ENCODE peak calls at places on chromosomes 13 and 19, in eight cellular contexts. Z, B, C, L, T, H, S and I are unnamed samples.

GRCh38 chr19:31675187-31675913 is 326.1 kb upstream of the TSHZ3 start:
- DNase-seq in Z (no peak), B (no peak), C (peak), L (peak), T (no peak), H (no peak), S (no peak), I (no peak)

GRCh38 chr13:55967055-55967454 is 1173.7 kb upstream of the PRR20A start:
- DNase-seq in Z (no peak), B (no peak), C (no peak), L (no peak), T (no peak), H (no peak), S (no peak), I (no peak)

GRCh38 chr19:50562996-50563395 is 5.2 kb downstream of the LRRC4B start:
- DNase-seq in Z (no peak), B (no peak), C (no peak), L (no peak), T (no peak), H (no peak), S (no peak), I (no peak)

GRCh38 chr19:17806945-17807344 is 12.0 kb downstream of the B3GNT3 start:
- DNase-seq in Z (no peak), B (no peak), C (no peak), L (no peak), T (no peak), H (no peak), S (no peak), I (no peak)

GRCh38 chr19:49741210-49741844 is 21.8 kb downstream of the TSKS start:
- DNase-seq in Z (no peak), B (no peak), C (peak), L (no peak), T (no peak), H (no peak), S (no peak), I (no peak)

GRCh38 chr19:3801412-3802096 is 15.4 kb upstream of the MATK start:
- DNase-seq in Z (peak), B (no peak), C (no peak), L (no peak), T (peak), H (peak), S (no peak), I (peak)

GRCh38 chr13:80048802-80049201 is 292.1 kb downstream of the SPRY2 start:
- DNase-seq in Z (peak), B (peak), C (peak), L (peak), T (peak), H (peak), S (peak), I (peak)

GRCh38 chr19:7191946-7192691 is 102.1 kb downstream of the INSR start:
- DNase-seq in Z (no peak), B (no peak), C (no peak), L (no peak), T (no peak), H (no peak), S (no peak), I (peak)

GRCh38 chr19:531753-532571 is at the start of gene CDC34:
- DNase-seq in Z (no peak), B (no peak), C (no peak), L (no peak), T (no peak), H (no peak), S (no peak), I (peak)

GRCh38 chr13:40933508-40933907 is 85.6 kb downstream of the ELF1 start:
- DNase-seq in Z (peak), B (no peak), C (no peak), L (no peak), T (no peak), H (no peak), S (no peak), I (no peak)

GRCh38 chr13:99953138-99953755 is 18.3 kb downstream of the ZIC5 start:
- DNase-seq in Z (no peak), B (no peak), C (no peak), L (no peak), T (no peak), H (no peak), S (no peak), I (no peak)

GRCh38 chr13:83879431-83880171 is 2.7 kb downstream of the SLITRK1 start:
- DNase-seq in Z (no peak), B (no peak), C (no peak), L (no peak), T (no peak), H (no peak), S (no peak), I (no peak)

GRCh38 chr13:95603887-95604533 is 40.5 kb downstream of the DZIP1 start:
- DNase-seq in Z (peak), B (peak), C (no peak), L (no peak), T (peak), H (no peak), S (no peak), I (no peak)

GRCh38 chr13:20945952-20946383 is 43.4 kb upstream of the XPO4 start:
- DNase-seq in Z (no peak), B (no peak), C (no peak), L (no peak), T (no peak), H (no peak), S (no peak), I (no peak)

GRCh38 chr13:105991622-105992254 is 543.7 kb downstream of the EFNB2 start:
- DNase-seq in Z (no peak), B (no peak), C (peak), L (peak), T (peak), H (no peak), S (no peak), I (no peak)

GRCh38 chr13:100751826-100752225 is 77.2 kb upstream of the TMTC4 start:
- DNase-seq in Z (no peak), B (no peak), C (no peak), L (no peak), T (no peak), H (no peak), S (no peak), I (no peak)

GRCh38 chr19:50893047-50893737 is 18.0 kb downstream of the KLK4 start:
- DNase-seq in Z (no peak), B (no peak), C (no peak), L (no peak), T (no peak), H (no peak), S (no peak), I (no peak)

GRCh38 chr13:114260818-114261217 is 20.6 kb upstream of the UPF3A start:
- DNase-seq in Z (no peak), B (no peak), C (no peak), L (peak), T (no peak), H (no peak), S (no peak), I (no peak)

GRCh38 chr19:1065606-1066109 is 1.3 kb upstream of the ARHGAP45 start:
- DNase-seq in Z (peak), B (no peak), C (no peak), L (no peak), T (no peak), H (no peak), S (no peak), I (no peak)

GRCh38 chr13:94061316-94061715 is 418.2 kb downstream of the DCT start:
- DNase-seq in Z (no peak), B (no peak), C (peak), L (no peak), T (no peak), H (no peak), S (no peak), I (no peak)

GRCh38 chr13:25987987-25988386 is 63.8 kb downstream of the SHISA2 start:
- DNase-seq in Z (no peak), B (no peak), C (no peak), L (no peak), T (no peak), H (no peak), S (no peak), I (no peak)

GRCh38 chr13:95256086-95256485 is 45.2 kb downstream of the ABCC4 start:
- DNase-seq in Z (no peak), B (peak), C (peak), L (no peak), T (no peak), H (no peak), S (no peak), I (no peak)

GRCh38 chr19:27393591-27393990 is 1819.4 kb downstream of the UQCRFS1 start:
- DNase-seq in Z (no peak), B (no peak), C (no peak), L (no peak), T (no peak), H (no peak), S (no peak), I (no peak)

GRCh38 chr19:28213476-28214082 is 999.4 kb downstream of the UQCRFS1 start:
- DNase-seq in Z (no peak), B (no peak), C (no peak), L (no peak), T (no peak), H (no peak), S (no peak), I (peak)

GRCh38 chr13:113105032-113105993 is at the start of gene F7:
- DNase-seq in Z (peak), B (peak), C (peak), L (no peak), T (no peak), H (peak), S (no peak), I (no peak)

GRCh38 chr13:95676100-95676774 is 702 bp upstream of the DNAJC3 start:
- DNase-seq in Z (peak), B (peak), C (peak), L (no peak), T (peak), H (no peak), S (no peak), I (peak)

GRCh38 chr13:48066310-48066989 is 28.5 kb downstream of the MED4 start:
- DNase-seq in Z (no peak), B (no peak), C (peak), L (no peak), T (no peak), H (no peak), S (no peak), I (no peak)

GRCh38 chr13:40637644-40638043 is 28.8 kb downstream of the FOXO1 start:
- DNase-seq in Z (no peak), B (no peak), C (no peak), L (no peak), T (peak), H (no peak), S (no peak), I (no peak)

GRCh38 chr13:78600317-78600899 is 2.9 kb downstream of the POU4F1 start:
- DNase-seq in Z (no peak), B (no peak), C (no peak), L (no peak), T (no peak), H (no peak), S (no peak), I (no peak)

GRCh38 chr13:43031881-43032280 is 8.5 kb downstream of the DNAJC15 start:
- DNase-seq in Z (no peak), B (no peak), C (no peak), L (no peak), T (no peak), H (no peak), S (no peak), I (no peak)

GRCh38 chr19:30711296-30711695 is 339.1 kb downstream of the ZNF536 start:
- DNase-seq in Z (no peak), B (no peak), C (no peak), L (no peak), T (no peak), H (no peak), S (no peak), I (no peak)

GRCh38 chr19:5718579-5719273 is 1.2 kb downstream of the LONP1 start:
- DNase-seq in Z (no peak), B (no peak), C (peak), L (no peak), T (no peak), H (no peak), S (no peak), I (peak)

GRCh38 chr19:17448190-17448967 is at the start of gene TMEM221:
- DNase-seq in Z (peak), B (peak), C (no peak), L (no peak), T (peak), H (peak), S (peak), I (peak)

GRCh38 chr19:1102407-1103106 is 1.2 kb upstream of the GPX4 start:
- DNase-seq in Z (peak), B (no peak), C (peak), L (no peak), T (peak), H (no peak), S (peak), I (peak)

GRCh38 chr19:8036438-8037099 is 16.0 kb upstream of the CCL25 start:
- DNase-seq in Z (no peak), B (no peak), C (no peak), L (no peak), T (no peak), H (no peak), S (no peak), I (no peak)

GRCh38 chr19:55603115-55603514 is 2.3 kb upstream of the ZNF865 start:
- DNase-seq in Z (no peak), B (no peak), C (no peak), L (no peak), T (no peak), H (no peak), S (no peak), I (no peak)
- TF ChIP-seq POLR2A in Z (no peak), B (no peak), C (no peak), L (no peak), T (no peak), H (no peak), S (no peak), I (no peak)

GRCh38 chr19:45097450-45097775 is 4.4 kb downstream of the PPP1R37 start:
- DNase-seq in Z (no peak), B (no peak), C (no peak), L (no peak), T (no peak), H (no peak), S (no peak), I (no peak)
- H3K27ac ChIP-seq in Z (no peak), B (peak), C (peak), L (no peak), T (peak), H (no peak), S (no peak), I (peak)

DNA sequence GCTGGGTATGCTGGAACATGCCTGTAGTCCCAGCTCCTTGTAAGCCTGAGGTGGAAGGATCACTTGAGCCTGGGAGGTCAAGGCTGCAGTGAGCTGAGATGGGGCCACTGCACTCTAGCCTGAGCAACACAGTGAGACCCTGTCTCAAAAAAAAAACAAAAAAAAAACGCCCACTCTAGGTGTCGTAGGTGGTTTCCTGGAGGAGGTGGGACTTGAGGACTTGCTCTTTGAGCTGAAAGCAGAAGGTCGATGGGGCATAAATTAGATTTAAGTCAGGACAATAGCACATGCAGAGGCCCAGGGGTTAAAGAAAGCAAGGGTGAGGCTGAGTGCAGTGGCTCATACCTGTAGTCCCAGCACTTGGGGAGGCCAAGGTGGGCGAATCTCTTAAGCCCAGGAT is 12.9 kb upstream of the ILF3 start:
- DNase-seq in Z (no peak), B (no peak), C (no peak), L (no peak), T (no peak), H (no peak), S (no peak), I (no peak)
- TF ChIP-seq POLR2A in Z (no peak), B (no peak), C (no peak), L (no peak), T (no peak), H (no peak), S (no peak), I (no peak)

GRCh38 chr13:27450921-27451461 is 627 bp upstream of the MTIF3 start:
- DNase-seq in Z (peak), B (no peak), C (peak), L (no peak), T (peak), H (peak), S (peak), I (peak)
- H3K27ac ChIP-seq in Z (peak), B (peak), C (peak), L (peak), T (peak), H (peak), S (peak), I (peak)

DNA sequence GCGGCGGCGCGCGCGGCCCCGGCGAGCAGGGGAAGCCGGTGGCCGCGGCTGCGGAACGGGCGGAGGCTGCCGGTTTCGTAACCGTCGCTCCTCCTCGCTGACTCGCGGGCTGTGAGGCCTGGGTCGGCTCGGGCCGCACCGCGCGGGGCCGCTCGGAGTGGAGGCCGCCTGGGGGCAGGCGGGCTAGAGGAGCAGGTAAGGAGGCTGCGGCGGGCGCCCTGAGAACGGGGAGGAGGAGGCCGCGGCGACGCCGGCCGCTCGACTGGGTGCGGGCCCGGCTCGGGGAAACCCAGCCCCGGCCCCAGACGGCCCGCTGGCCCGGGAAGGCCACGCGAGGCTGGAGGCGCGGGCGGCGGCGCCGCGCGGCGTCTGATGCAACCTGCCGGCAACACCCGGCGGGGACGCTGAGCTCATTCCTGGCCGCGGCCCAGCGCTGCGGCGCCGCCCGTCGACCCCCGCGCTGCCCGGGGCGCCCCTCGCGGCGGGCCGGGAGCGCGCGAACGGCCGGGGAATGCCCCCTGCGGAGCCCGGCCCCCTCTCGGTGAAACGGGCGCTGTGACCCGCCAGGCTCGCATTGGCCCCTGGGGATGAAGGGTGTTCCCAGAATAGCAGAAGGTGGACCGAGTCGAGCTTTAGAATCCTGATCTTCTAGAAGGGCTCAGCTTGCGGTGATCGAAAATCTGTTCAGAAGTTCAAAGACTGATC is at the start of gene CEBPG:
- DNase-seq in Z (peak), B (peak), C (peak), L (no peak), T (peak), H (peak), S (peak), I (peak)
- TF ChIP-seq POLR2A in Z (peak), B (peak), C (peak), L (peak), T (no peak), H (peak), S (peak), I (peak)

GRCh38 chr19:40425450-40426287 is at the start of gene SERTAD1:
- DNase-seq in Z (peak), B (peak), C (peak), L (peak), T (peak), H (peak), S (peak), I (peak)
- H3K27ac ChIP-seq in Z (peak), B (peak), C (peak), L (peak), T (peak), H (peak), S (peak), I (peak)

GRCh38 chr19:19345970-19346369 is 25.3 kb downstream of the MAU2 start:
- DNase-seq in Z (no peak), B (no peak), C (no peak), L (no peak), T (no peak), H (no peak), S (no peak), I (no peak)
- TF ChIP-seq POLR2A in Z (no peak), B (no peak), C (no peak), L (no peak), T (no peak), H (no peak), S (no peak), I (no peak)

DNA sequence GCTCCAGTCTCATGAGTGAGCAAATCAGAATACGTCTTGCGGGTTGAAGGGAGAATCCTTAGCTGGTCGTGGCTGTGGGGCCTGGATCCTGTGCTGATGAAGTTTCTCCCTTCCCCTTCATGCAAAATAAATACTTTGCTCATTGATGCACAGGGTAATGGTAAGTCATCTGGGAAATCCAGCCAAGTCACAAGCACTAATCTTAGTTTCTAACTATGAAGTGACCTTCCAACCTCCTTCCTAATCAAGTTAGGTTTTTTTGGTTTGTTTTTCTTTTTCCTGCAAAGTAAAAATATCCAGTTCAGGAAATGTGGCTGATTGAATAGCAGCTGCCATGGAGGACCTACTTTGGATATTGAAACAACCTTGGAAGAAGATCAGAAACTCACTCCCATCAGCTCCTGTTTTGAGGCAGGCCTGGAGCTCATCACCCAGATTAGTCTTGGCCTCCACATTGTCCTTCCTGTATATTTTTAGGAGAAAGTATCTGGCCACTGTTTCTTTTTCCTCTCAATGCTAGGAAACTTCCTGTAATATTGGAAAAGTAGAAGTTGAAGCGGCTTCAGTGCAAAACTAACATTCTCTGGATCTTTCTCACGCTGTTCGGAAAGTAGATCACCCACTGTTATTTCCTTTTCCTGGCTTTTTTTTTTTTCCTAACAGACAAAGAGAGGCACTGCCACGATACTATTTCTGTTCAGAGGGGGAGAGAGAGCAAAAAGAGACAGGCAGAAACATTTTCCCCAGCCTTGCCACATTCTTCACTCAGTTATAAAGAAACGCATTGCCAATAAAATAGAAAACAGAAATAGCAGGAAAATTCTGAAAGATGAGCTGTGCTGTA is 12.2 kb upstream of the ARL11 start:
- DNase-seq in Z (no peak), B (no peak), C (no peak), L (no peak), T (no peak), H (no peak), S (no peak), I (no peak)
- H3K27ac ChIP-seq in Z (no peak), B (no peak), C (peak), L (peak), T (peak), H (peak), S (peak), I (peak)

DNA sequence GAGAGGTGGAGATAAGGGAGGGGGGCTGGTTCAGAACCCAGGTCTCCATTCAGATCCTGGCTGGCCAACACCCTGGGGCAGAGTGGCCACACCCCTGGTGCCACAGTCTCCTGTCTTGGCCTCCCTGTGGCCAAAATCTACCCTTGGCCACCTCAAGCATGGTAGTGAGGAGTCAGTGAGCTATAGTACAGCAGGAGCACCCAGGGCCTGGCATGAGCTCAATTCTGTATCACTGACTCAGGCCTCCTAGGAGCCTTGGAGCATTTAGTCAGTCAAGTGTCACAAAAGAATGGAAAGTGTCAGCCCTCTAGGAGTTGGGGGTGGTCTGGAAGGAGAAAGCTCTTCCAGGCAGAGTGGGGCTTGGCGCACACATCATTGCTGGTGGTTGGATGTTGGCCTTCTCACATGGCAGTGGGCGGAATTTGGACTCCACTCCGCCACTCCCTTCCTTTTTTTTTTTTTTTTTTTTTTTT is 6.6 kb upstream of the CD79A start:
- DNase-seq in Z (no peak), B (no peak), C (peak), L (no peak), T (no peak), H (no peak), S (no peak), I (no peak)
- TF ChIP-seq POLR2A in Z (no peak), B (no peak), C (no peak), L (no peak), T (no peak), H (no peak), S (no peak), I (no peak)